ENCODE peak calls at places on chromosomes 12 and 14, in eight cellular contexts. Q, A, V, W, H, U, T and E are unnamed samples.

GRCh38 chr14:91127411-91127810 is 13.5 kb downstream of the DGLUCY start:
- DNase-seq in U (peak; percentile 83), W (peak; percentile 74), H (no peak), A (no peak), V (peak; percentile 80), Q (no peak), T (no peak), E (peak; percentile 49)

GRCh38 chr12:77992760-77993159 is 162.1 kb downstream of the NAV3 start:
- DNase-seq in A (no peak), T (no peak), H (no peak), V (no peak), W (no peak), Q (no peak), U (no peak), E (no peak)

GRCh38 chr14:59246566-59246965 is 58.1 kb downstream of the DAAM1 start:
- DNase-seq in U (no peak), V (no peak), Q (no peak), A (no peak), W (no peak), H (no peak), T (no peak), E (no peak)

GRCh38 chr12:116121453-116121871 is 156.0 kb downstream of the MED13L start:
- DNase-seq in V (no peak), Q (no peak), W (no peak), H (no peak), U (peak; percentile 97), A (no peak), T (peak; percentile 80), E (no peak)

GRCh38 chr14:104985675-104986486 is at the start of gene CLBA1:
- DNase-seq in H (peak; percentile 91), V (peak; percentile 95), A (peak; percentile 53), Q (peak; percentile 90), U (peak; percentile 97), W (peak; percentile 91), T (peak; percentile 80), E (peak; percentile 92)

GRCh38 chr12:40152783-40153383 is 47.0 kb upstream of the SLC2A13 start:
- DNase-seq in T (peak; percentile 47), H (no peak), U (peak; percentile 38), V (peak; percentile 39), A (no peak), Q (peak; percentile 45), W (no peak), E (peak; percentile 38)

GRCh38 chr14:67392123-67392522 is 19.8 kb downstream of the PLEK2 start:
- DNase-seq in H (no peak), W (no peak), Q (no peak), T (no peak), U (no peak), V (no peak), A (no peak), E (no peak)

GRCh38 chr12:52132754-52133161 is 53.3 kb downstream of the SMIM41 start:
- DNase-seq in V (no peak), W (no peak), T (no peak), H (peak; percentile 49), U (no peak), A (no peak), Q (no peak), E (no peak)

GRCh38 chr12:5511644-5512584 is 80.0 kb downstream of the NTF3 start:
- DNase-seq in Q (no peak), U (no peak), A (no peak), H (no peak), V (peak; percentile 59), W (no peak), T (no peak), E (no peak)